ENCODE peak calls at places on chromosome 1, in seven cellular contexts. G is astrocyte; A is stimulated activated CD4-positive, alpha-beta T cell treated with anti-CD3 and anti-CD28 coated beads, Interleukin-12 subunit alpha, Interleukin-12 subunit beta, amount 100 ng/mL, for 4 hours; E is MV-4-11; J is GF-D8; V is A549; T is D341Med. D is an unnamed sample.

GRCh38 chr1:233905416-233906051 is 1.1 kb downstream of the SLC35F3 start:
- DNase-seq in G (no peak), A (no peak), E (no peak), J (no peak), V (no peak), T (peak), D (no peak)

GRCh38 chr1:184545601-184546000 is 158.8 kb downstream of the C1orf21 start:
- DNase-seq in G (peak), A (no peak), E (no peak), J (no peak), V (no peak), T (no peak), D (no peak)

GRCh38 chr1:204989266-204990058 is 53.5 kb upstream of the CNTN2 start:
- DNase-seq in G (peak), A (peak), E (peak), J (no peak), V (peak), T (peak), D (peak)

GRCh38 chr1:218827486-218827885 is 346.2 kb upstream of the LYPLAL1 start:
- DNase-seq in G (no peak), A (no peak), E (no peak), J (no peak), V (no peak), T (no peak), D (no peak)

GRCh38 chr1:207027221-207027777 is 5.3 kb downstream of the C1orf116 start:
- DNase-seq in G (peak), A (no peak), E (no peak), J (no peak), V (peak), T (no peak), D (peak)

GRCh38 chr1:229243638-229244037 is 27.3 kb upstream of the RAB4A start:
- DNase-seq in G (no peak), A (no peak), E (no peak), J (no peak), V (no peak), T (no peak), D (no peak)

GRCh38 chr1:116743535-116743934 is 10.7 kb upstream of the CD2 start:
- DNase-seq in G (no peak), A (no peak), E (peak), J (no peak), V (no peak), T (no peak), D (no peak)

GRCh38 chr1:202569393-202570322 is 140.6 kb downstream of the SYT2 start:
- DNase-seq in G (no peak), A (no peak), E (no peak), J (no peak), V (no peak), T (no peak), D (no peak)

GRCh38 chr1:56922507-56922906 is 43.3 kb downstream of the C8B start:
- DNase-seq in G (no peak), A (no peak), E (no peak), J (no peak), V (no peak), T (no peak), D (no peak)

GRCh38 chr1:23548704-23549143 is 10.6 kb downstream of the ID3 start:
- DNase-seq in G (no peak), A (no peak), E (no peak), J (no peak), V (no peak), T (no peak), D (peak)

GRCh38 chr1:54153548-54154439 is 994 bp upstream of the CDCP2 start:
- DNase-seq in G (peak), A (no peak), E (peak), J (no peak), V (no peak), T (peak), D (no peak)

GRCh38 chr1:29391362-29391880 is 155.1 kb downstream of the PTPRU start:
- DNase-seq in G (no peak), A (no peak), E (no peak), J (no peak), V (no peak), T (no peak), D (no peak)

GRCh38 chr1:178486100-178487069 is 10.4 kb downstream of the CLEC20A start:
- DNase-seq in G (no peak), A (no peak), E (no peak), J (no peak), V (no peak), T (no peak), D (no peak)

GRCh38 chr1:54883349-54884102 is 3.5 kb downstream of the DHCR24 start:
- DNase-seq in G (no peak), A (no peak), E (peak), J (no peak), V (no peak), T (no peak), D (no peak)

GRCh38 chr1:225427249-225428065 is at the start of gene LBR:
- DNase-seq in G (peak), A (peak), E (no peak), J (no peak), V (no peak), T (no peak), D (peak)

GRCh38 chr1:226496616-226497015 is 51.9 kb upstream of the STUM start:
- DNase-seq in G (no peak), A (no peak), E (no peak), J (no peak), V (no peak), T (no peak), D (no peak)

D was measured in upper lobe of right lung.